ENCODE peak calls at places on chromosomes 12 and 14, in nine cellular contexts. I is thoracic aorta; G is naive thymus-derived CD8-positive, alpha-beta T cell; B is NCI-H1092; T is esophagus squamous epithelium; Z is HEK293T; X is NCI-H2081; E is SW480; H is stromal cell of bone marrow. D is an unnamed sample.
A peak's percentile ranks its signal among the peaks of the same experiment; 100 is the strongest.

GRCh38 chr14:28952161-28952560 is 185.6 kb downstream of the FOXG1 start:
- DNase-seq in G (no peak), E (no peak), I (no peak), Z (no peak), H (no peak), X (no peak), T (no peak), B (no peak), D (no peak)

GRCh38 chr14:69561893-69562292 is 12.8 kb downstream of the CCDC177 start:
- DNase-seq in T (no peak), E (no peak), G (no peak), H (no peak), X (no peak), Z (no peak), I (no peak), B (no peak), D (no peak)

GRCh38 chr12:79422060-79422812 is 268.5 kb downstream of the PAWR start:
- DNase-seq in B (no peak), I (no peak), H (no peak), E (no peak), G (no peak), Z (no peak), X (no peak), T (no peak), D (no peak)

GRCh38 chr14:24355009-24355408 is 13.0 kb upstream of the NFATC4 start:
- DNase-seq in X (no peak), Z (no peak), I (no peak), H (no peak), E (no peak), T (no peak), G (no peak), B (no peak), D (no peak)

GRCh38 chr12:22935501-22935900 is 310.5 kb downstream of the ETNK1 start:
- DNase-seq in T (no peak), I (no peak), B (no peak), H (no peak), Z (peak; percentile 14), E (no peak), G (no peak), X (no peak), D (no peak)

GRCh38 chr14:68569970-68570409 is 222.9 kb downstream of the ZFP36L1 start:
- DNase-seq in B (no peak), E (no peak), G (no peak), H (no peak), X (no peak), I (no peak), Z (no peak), T (no peak), D (no peak)

GRCh38 chr12:25884920-25885234 is 73.6 kb upstream of the RASSF8 start:
- DNase-seq in B (no peak), E (no peak), I (no peak), T (no peak), Z (no peak), H (no peak), G (no peak), X (no peak), D (no peak)

GRCh38 chr14:94051115-94051514 is 25.0 kb downstream of the OTUB2 start:
- DNase-seq in G (no peak), Z (peak; percentile 30), I (no peak), X (no peak), E (peak; percentile 25), H (peak; percentile 16), T (no peak), B (no peak), D (no peak)

GRCh38 chr12:8026282-8026637 is 6.3 kb upstream of the FOXJ2 start:
- DNase-seq in T (no peak), H (no peak), Z (peak; percentile 36), B (no peak), G (no peak), X (no peak), I (no peak), E (no peak), D (no peak)

GRCh38 chr14:49980027-49980426 is 87.1 kb downstream of the ARF6 start:
- DNase-seq in B (no peak), G (no peak), H (no peak), T (no peak), I (no peak), E (no peak), Z (no peak), X (no peak), D (no peak)

GRCh38 chr12:116538076-116538591 is 21.0 kb upstream of the MAP1LC3B2 start:
- DNase-seq in Z (no peak), T (no peak), E (no peak), I (no peak), X (no peak), B (no peak), H (no peak), G (no peak), D (no peak)

GRCh38 chr14:83355609-83356008 is 1822.0 kb upstream of the SEL1L start:
- DNase-seq in Z (no peak), I (no peak), X (no peak), T (no peak), H (no peak), G (no peak), E (no peak), B (no peak), D (no peak)

GRCh38 chr12:54997914-54998507 is 13.4 kb upstream of the TESPA1 start:
- DNase-seq in I (no peak), B (no peak), T (no peak), E (no peak), X (no peak), H (no peak), Z (no peak), G (no peak), D (no peak)

GRCh38 chr14:77809011-77809410 is 9.1 kb downstream of the ADCK1 start:
- DNase-seq in G (no peak), T (no peak), E (no peak), B (no peak), I (no peak), Z (no peak), H (no peak), X (no peak), D (no peak)

GRCh38 chr14:53591816-53592215 is 364.8 kb downstream of the BMP4 start:
- DNase-seq in T (no peak), B (no peak), Z (no peak), G (no peak), H (peak; percentile 16), I (no peak), E (no peak), X (no peak), D (no peak)

GRCh38 chr14:30132201-30132600 is 204.6 kb upstream of the PRKD1 start:
- DNase-seq in E (no peak), G (no peak), T (no peak), B (no peak), I (no peak), X (no peak), Z (no peak), H (no peak), D (no peak)

GRCh38 chr14:71403673-71404072 is 496.4 kb downstream of the PCNX1 start:
- DNase-seq in H (no peak), B (no peak), X (no peak), E (peak; percentile 8), T (no peak), Z (peak; percentile 19), G (peak; percentile 48), I (no peak), D (no peak)

GRCh38 chr14:56803816-56804535 is 6.3 kb downstream of the OTX2 start:
- DNase-seq in T (no peak), H (no peak), G (no peak), B (no peak), Z (no peak), I (no peak), X (no peak), E (no peak), D (no peak)

GRCh38 chr12:106915635-106916026 is 40.1 kb upstream of the TMEM263 start:
- DNase-seq in I (no peak), Z (no peak), G (no peak), B (no peak), X (no peak), E (no peak), H (no peak), T (no peak), D (no peak)

GRCh38 chr12:40232602-40233001 is 7.8 kb downstream of the LRRK2 start:
- DNase-seq in G (no peak), T (no peak), B (no peak), X (no peak), I (no peak), E (no peak), Z (no peak), H (no peak), D (no peak)

GRCh38 chr12:85814116-85814515 is 22.1 kb downstream of the RASSF9 start:
- DNase-seq in H (no peak), G (no peak), Z (no peak), E (no peak), B (no peak), T (no peak), X (peak; percentile 92), I (no peak), D (no peak)

GRCh38 chr14:24688030-24688658 is 54.2 kb upstream of the GZMB start:
- DNase-seq in E (no peak), Z (no peak), I (no peak), X (no peak), B (no peak), T (no peak), H (no peak), G (no peak), D (no peak)

GRCh38 chr14:32102152-32102787 is 25.2 kb downstream of the ARHGAP5 start:
- DNase-seq in G (peak; percentile 41), I (no peak), H (no peak), Z (no peak), T (no peak), E (no peak), B (no peak), X (no peak), D (peak; percentile 13)

GRCh38 chr14:52835122-52835903 is 43.9 kb upstream of the GNPNAT1 start:
- DNase-seq in H (peak; percentile 41), I (no peak), E (no peak), B (peak; percentile 11), X (peak; percentile 26), G (no peak), Z (peak; percentile 50), T (no peak), D (peak; percentile 14)

GRCh38 chr12:24664151-24664550 is 284.8 kb downstream of the BCAT1 start:
- DNase-seq in B (no peak), G (no peak), X (no peak), I (no peak), E (no peak), Z (no peak), T (no peak), H (no peak), D (no peak)

GRCh38 chr12:98893126-98893525 is 248.0 kb downstream of the APAF1 start:
- DNase-seq in E (no peak), G (no peak), I (no peak), T (no peak), H (no peak), Z (no peak), B (no peak), X (no peak), D (no peak)

GRCh38 chr12:114625294-114625851 is 58.6 kb downstream of the TBX3 start:
- DNase-seq in H (peak; percentile 15), Z (peak; percentile 61), B (no peak), G (peak; percentile 20), T (no peak), X (no peak), E (peak; percentile 65), I (no peak), D (peak; percentile 52)

GRCh38 chr14:81435578-81436295 is 35.6 kb upstream of the STON2 start:
- DNase-seq in E (peak; percentile 81), I (no peak), Z (peak; percentile 42), X (peak; percentile 41), G (peak; percentile 30), B (peak; percentile 34), T (no peak), H (no peak), D (no peak)

GRCh38 chr12:126708492-126708896 is 1558.5 kb upstream of the TMEM132C start:
- DNase-seq in X (no peak), Z (no peak), E (no peak), G (no peak), H (peak; percentile 79), I (no peak), B (no peak), T (no peak), D (peak; percentile 2)

GRCh38 chr12:131121705-131122405 is 168.1 kb downstream of the ADGRD1 start:
- DNase-seq in E (no peak), B (no peak), H (no peak), Z (no peak), I (no peak), X (no peak), T (no peak), G (no peak), D (no peak)

GRCh38 chr12:80756875-80757274 is 40.2 kb downstream of the MYF5 start:
- DNase-seq in I (no peak), T (no peak), H (peak; percentile 11), X (no peak), G (no peak), Z (no peak), B (no peak), E (no peak), D (no peak)

D was measured in COLO829.